ENCODE peak calls at places on chromosomes 13 and 19, in nine cellular contexts. R is thoracic aorta, V is lower lobe of right lung, Z is pancreas, Y is tibial artery, K is IMR-90, S is AG04450, Q is cardiac fibroblast, U is A549. M is an unnamed sample.

GRCh38 chr13:82187227-82187626 is 1695.0 kb downstream of the SLITRK1 start:
- DNase-seq in R (no peak), V (no peak), Z (no peak), Y (no peak), K (no peak), S (no peak), Q (no peak), U (no peak), M (no peak)

GRCh38 chr19:45897413-45897812 is 5.0 kb downstream of the MYPOP start:
- DNase-seq in R (no peak), V (no peak), Z (no peak), Y (no peak), K (no peak), S (no peak), Q (no peak), U (no peak), M (no peak)

GRCh38 chr19:10018786-10019185 is 5.5 kb downstream of the RDH8 start:
- DNase-seq in R (no peak), V (no peak), Z (no peak), Y (no peak), K (no peak), S (no peak), Q (no peak), U (no peak), M (no peak)

GRCh38 chr19:8242212-8242821 is 33.1 kb downstream of the CERS4 start:
- DNase-seq in R (no peak), V (no peak), Z (no peak), Y (no peak), K (no peak), S (no peak), Q (no peak), U (no peak), M (no peak)

GRCh38 chr13:74562381-74562780 is 428.2 kb upstream of the KLF12 start:
- DNase-seq in R (no peak), V (no peak), Z (no peak), Y (no peak), K (peak; percentile 1), S (no peak), Q (peak; percentile 36), U (no peak), M (no peak)

GRCh38 chr13:112134150-112135075 is 67.5 kb downstream of the SOX1 start:
- DNase-seq in R (no peak), V (no peak), Z (no peak), Y (peak; percentile 41), K (no peak), S (no peak), Q (no peak), U (no peak), M (no peak)

GRCh38 chr13:76773695-76774094 is 112.5 kb downstream of the KCTD12 start:
- DNase-seq in R (no peak), V (no peak), Z (no peak), Y (no peak), K (no peak), S (no peak), Q (no peak), U (no peak), M (no peak)

GRCh38 chr13:28747851-28748250 is 29.1 kb upstream of the SLC46A3 start:
- DNase-seq in R (no peak), V (no peak), Z (no peak), Y (no peak), K (no peak), S (no peak), Q (no peak), U (no peak), M (no peak)

GRCh38 chr19:57656346-57656745 is 12.4 kb upstream of the ZSCAN4 start:
- DNase-seq in R (no peak), V (no peak), Z (no peak), Y (no peak), K (no peak), S (no peak), Q (no peak), U (no peak), M (no peak)

GRCh38 chr19:57648336-57649003 is 15.5 kb downstream of the ZNF211 start:
- DNase-seq in R (no peak), V (no peak), Z (no peak), Y (no peak), K (no peak), S (no peak), Q (no peak), U (no peak), M (no peak)

GRCh38 chr19:57653689-57654088 is 15.0 kb upstream of the ZSCAN4 start:
- DNase-seq in R (no peak), V (no peak), Z (no peak), Y (no peak), K (no peak), S (no peak), Q (no peak), U (no peak), M (no peak)

GRCh38 chr19:57655443-57655842 is 13.3 kb upstream of the ZSCAN4 start:
- DNase-seq in R (no peak), V (no peak), Z (no peak), Y (no peak), K (no peak), S (no peak), Q (no peak), U (no peak), M (no peak)

DNA sequence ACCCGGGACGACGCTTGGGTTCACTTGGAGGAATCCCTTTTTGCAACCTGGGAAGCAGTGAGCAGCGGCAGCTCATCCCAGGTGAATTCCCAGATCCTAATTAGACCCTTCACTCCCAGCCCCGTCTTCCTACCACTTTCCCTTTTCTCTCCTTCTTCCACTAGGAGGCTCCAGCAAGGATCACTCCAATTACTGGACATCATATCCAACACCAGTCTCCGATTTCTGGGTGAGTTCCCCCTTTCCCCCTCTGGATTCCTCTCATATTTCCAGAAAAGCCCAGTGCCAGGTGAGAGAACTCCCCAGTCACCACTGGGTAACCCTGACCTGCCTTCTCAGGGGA is 17.1 kb upstream of the ZSCAN4 start:
- DNase-seq in R (no peak), V (no peak), Z (no peak), Y (no peak), K (no peak), S (no peak), Q (no peak), U (no peak), M (no peak)
- TF ChIP-seq CTCF in R (no peak), V (no peak), Z (no peak), Y (no peak), K (no peak), S (peak; percentile 12), Q (no peak), U (no peak), M (no peak)

DNA sequence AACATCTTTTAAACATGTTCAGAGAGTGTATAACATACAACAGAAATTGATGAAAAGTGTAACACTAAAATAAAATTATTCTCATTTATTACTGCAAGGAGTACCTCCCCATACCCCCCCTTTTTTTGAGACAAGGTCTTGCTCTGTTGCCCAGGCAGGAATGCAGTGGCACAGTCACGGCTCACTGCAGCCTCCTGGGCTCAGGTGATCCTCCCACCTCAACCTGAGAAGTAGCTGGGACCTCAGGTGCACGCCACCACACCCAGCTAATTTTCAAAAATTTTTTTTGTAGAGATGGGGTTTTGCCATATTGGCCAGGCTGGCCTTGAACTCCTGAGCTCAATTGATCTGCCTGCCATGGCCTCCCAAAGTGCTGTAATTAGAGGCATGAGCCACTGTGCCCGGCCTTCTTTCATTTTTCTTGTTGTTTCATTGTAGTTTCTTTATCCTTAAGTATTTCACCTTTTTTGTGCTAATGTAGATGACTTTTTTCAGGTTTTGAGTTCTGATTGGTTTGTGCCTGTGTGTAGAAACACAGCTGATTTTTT is 28.3 kb downstream of the GATAD2A start:
- DNase-seq in R (no peak), V (no peak), Z (no peak), Y (no peak), K (no peak), S (no peak), Q (no peak), U (no peak), M (no peak)
- H3K4me3 ChIP-seq in R (no peak overlapping the region), V (no peak overlapping the region), Z (no peak overlapping the region), Y (no peak overlapping the region), K (no peak overlapping the region), S (no peak overlapping the region), Q (no peak overlapping the region), U (no peak overlapping the region), M (no peak overlapping the region)

GRCh38 chr19:49020342-49020741 is 3.5 kb upstream of the LHB start:
- DNase-seq in R (no peak), V (no peak), Z (peak; percentile 74), Y (no peak), K (no peak), S (no peak), Q (no peak), U (no peak), M (no peak)

GRCh38 chr19:49020931-49021895 is 2.9 kb downstream of the CGB3 start:
- DNase-seq in R (no peak), V (no peak), Z (no peak), Y (no peak), K (peak; percentile 25), S (no peak), Q (peak; percentile 44), U (no peak), M (no peak)

GRCh38 chr19:49017041-49017665 is at the start of gene LHB:
- DNase-seq in R (no peak), V (no peak), Z (no peak), Y (no peak), K (no peak), S (no peak), Q (no peak), U (no peak), M (no peak)

GRCh38 chr19:49017666-49018351 is 918 bp upstream of the LHB start:
- DNase-seq in R (no peak), V (peak; percentile 67), Z (peak; percentile 58), Y (no peak), K (peak; percentile 45), S (no peak), Q (peak; percentile 41), U (peak; percentile 52), M (no peak)

DNA sequence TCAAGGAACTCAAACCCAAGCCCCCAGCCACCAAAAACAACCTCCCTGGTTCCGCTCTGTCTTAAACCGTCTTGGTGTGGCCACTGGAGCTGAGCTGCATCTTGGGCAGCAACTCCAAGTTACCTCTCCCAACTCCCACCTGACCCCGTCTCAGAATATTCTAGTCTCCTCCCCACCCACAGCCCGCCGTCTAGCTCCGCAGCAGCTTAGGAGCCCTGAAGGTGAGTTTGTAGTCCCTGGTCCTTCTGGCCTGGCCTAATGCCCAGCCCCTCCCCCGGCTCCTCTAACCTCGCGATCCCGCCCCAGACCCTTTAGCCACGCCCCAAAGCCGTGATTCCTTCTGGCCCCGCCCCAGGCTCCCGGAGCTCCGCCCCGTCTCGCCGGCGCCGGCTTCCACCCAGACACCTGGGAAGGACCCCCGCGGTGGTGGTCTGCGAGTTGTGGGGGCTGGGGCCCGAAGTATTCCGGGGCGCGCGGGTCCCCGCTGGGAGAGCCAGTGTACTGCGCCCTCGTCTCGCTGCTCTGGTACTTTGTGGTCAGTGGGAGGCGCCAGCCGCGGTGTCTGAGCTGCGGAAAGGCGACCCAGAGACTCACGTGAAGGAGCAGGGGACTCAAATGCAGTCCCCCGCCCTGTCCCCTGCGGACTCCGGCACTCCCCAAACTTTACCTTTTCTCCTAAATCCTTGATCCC is 2.5 kb upstream of the LHB start:
- DNase-seq in R (no peak), V (peak; percentile 92), Z (peak; percentile 89), Y (no peak), K (peak; percentile 17), S (no peak), Q (peak; percentile 45), U (peak; percentile 74), M (no peak)
- TF ChIP-seq CTCF in R (no peak), V (no peak), Z (no peak), Y (no peak), K (peak; percentile 27), S (no peak), Q (no peak), U (peak; percentile 44), M (peak; percentile 9)

DNA sequence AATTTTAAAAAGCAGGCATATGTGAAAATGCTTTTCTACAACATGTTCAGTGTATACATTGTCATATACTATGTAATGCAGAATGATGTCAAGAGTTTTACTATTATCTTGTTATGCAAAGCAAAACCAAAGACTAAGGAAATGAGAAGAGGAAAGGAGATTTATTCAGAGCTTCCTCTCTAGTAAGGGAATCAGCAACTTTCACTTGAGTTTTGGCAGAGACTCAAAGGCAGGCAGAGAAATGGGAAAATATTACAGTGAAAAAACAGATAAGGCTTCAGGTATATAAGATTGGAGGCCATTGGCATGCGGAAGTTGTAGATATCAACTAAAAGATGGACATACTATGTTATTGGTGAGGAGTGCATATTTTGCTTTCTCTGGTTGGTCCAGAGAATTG is 512.0 kb upstream of the PCDH20 start:
- DNase-seq in R (no peak), V (no peak), Z (no peak), Y (no peak), K (no peak), S (no peak), Q (no peak), U (no peak), M (no peak)
- H3K4me3 ChIP-seq in R (no peak overlapping the region), V (no peak overlapping the region), Z (no peak overlapping the region), Y (no peak overlapping the region), K (no peak overlapping the region), S (no peak overlapping the region), Q (no peak overlapping the region), U (no peak overlapping the region), M (no peak overlapping the region)

M was measured in astrocyte of the cerebellum.